ENCODE peak calls at places on chromosome 5, in six cellular contexts. I is heart right ventricle, K is amniotic epithelial cell, Q is AG08396, C is tibial nerve, Y is RCC 7860. N is an unnamed sample.

GRCh38 chr5:143409972-143410371 is 6.5 kb upstream of the NR3C1 start:
- DNase-seq in I (no peak), K (peak; percentile 83), Q (no peak), C (no peak), Y (no peak), N (no peak)

GRCh38 chr5:161547573-161548471 is 1.3 kb upstream of the GABRB2 start:
- DNase-seq in I (no peak), K (no peak), Q (peak; percentile 8), C (no peak), Y (no peak), N (no peak)

GRCh38 chr5:145483211-145483610 is 351.9 kb downstream of the PRELID2 start:
- DNase-seq in I (no peak), K (no peak), Q (peak; percentile 29), C (no peak), Y (peak; percentile 41), N (peak; percentile 53)

GRCh38 chr5:13591621-13592020 is 352.9 kb downstream of the DNAH5 start:
- DNase-seq in I (no peak), K (peak; percentile 86), Q (peak; percentile 47), C (no peak), Y (peak; percentile 99), N (peak; percentile 48)

GRCh38 chr5:122774861-122775712 is at the start of gene SNX2:
- DNase-seq in I (peak; percentile 97), K (peak; percentile 69), Q (peak; percentile 93), C (peak; percentile 94), Y (peak; percentile 48), N (no peak)

GRCh38 chr5:140214831-140215230 is 39.8 kb downstream of the CYSTM1 start:
- DNase-seq in I (no peak), K (peak; percentile 90), Q (peak; percentile 50), C (no peak), Y (peak; percentile 71), N (peak; percentile 69)

GRCh38 chr5:175288048-175288621 is 155.8 kb downstream of the DRD1 start:
- DNase-seq in I (no peak), K (peak; percentile 1), Q (peak; percentile 45), C (no peak), Y (peak; percentile 97), N (peak; percentile 56)

GRCh38 chr5:107669543-107670027 is 1.2 kb downstream of the EFNA5 start:
- DNase-seq in I (peak; percentile 49), K (peak; percentile 71), Q (peak; percentile 13), C (no peak), Y (peak; percentile 23), N (no peak)

GRCh38 chr5:132101385-132101880 is 27.8 kb downstream of the CSF2 start:
- DNase-seq in I (no peak), K (no peak), Q (no peak), C (no peak), Y (no peak), N (no peak)

GRCh38 chr5:177495243-177496060 is 2.0 kb downstream of the PDLIM7 start:
- DNase-seq in I (peak; percentile 63), K (peak; percentile 96), Q (peak; percentile 87), C (no peak), Y (peak; percentile 94), N (peak; percentile 77)

GRCh38 chr5:149957855-149958254 is 2.7 kb upstream of the SLC26A2 start:
- DNase-seq in I (no peak), K (no peak), Q (no peak), C (no peak), Y (peak; percentile 99), N (peak; percentile 91)

GRCh38 chr5:147418613-147419012 is 91.3 kb downstream of the DPYSL3 start:
- DNase-seq in I (no peak), K (no peak), Q (no peak), C (no peak), Y (no peak), N (no peak)

GRCh38 chr5:103369125-103370120 is 110.9 kb downstream of the MACIR start:
- DNase-seq in I (no peak), K (no peak), Q (no peak), C (no peak), Y (no peak), N (no peak)

GRCh38 chr5:1318659-1319251 is 23.9 kb upstream of the TERT start:
- DNase-seq in I (no peak), K (no peak), Q (no peak), C (no peak), Y (no peak), N (no peak)

GRCh38 chr5:146767534-146767933 is 111.0 kb downstream of the PPP2R2B start:
- DNase-seq in I (no peak), K (no peak), Q (no peak), C (no peak), Y (no peak), N (no peak)

GRCh38 chr5:32436553-32437262 is 7.8 kb downstream of the ZFR start:
- DNase-seq in I (no peak), K (no peak), Q (no peak), C (no peak), Y (no peak), N (no peak)

GRCh38 chr5:17206021-17206420 is 11.4 kb upstream of the BASP1 start:
- DNase-seq in I (no peak), K (no peak), Q (no peak), C (no peak), Y (no peak), N (no peak)

GRCh38 chr5:93164690-93165089 is 416.3 kb downstream of the NR2F1-AS1 start:
- DNase-seq in I (no peak), K (peak; percentile 89), Q (peak; percentile 56), C (no peak), Y (peak; percentile 30), N (peak; percentile 61)

GRCh38 chr5:132759114-132760042 is 12.2 kb downstream of the CCNI2 start:
- DNase-seq in I (no peak), K (no peak), Q (no peak), C (no peak), Y (no peak), N (no peak)

GRCh38 chr5:36763454-36763853 is 113.1 kb upstream of the NIPBL start:
- DNase-seq in I (no peak), K (no peak), Q (no peak), C (no peak), Y (no peak), N (no peak)

GRCh38 chr5:173626501-173626812 is 10.0 kb upstream of the BOD1 start:
- DNase-seq in I (no peak), K (no peak), Q (no peak), C (no peak), Y (no peak), N (no peak)

GRCh38 chr5:29161399-29161798 is 2032.1 kb upstream of the CDH6 start:
- DNase-seq in I (no peak), K (no peak), Q (no peak), C (no peak), Y (no peak), N (no peak)

GRCh38 chr5:152051499-152052454 is 127.1 kb upstream of the GLRA1 start:
- DNase-seq in I (no peak), K (no peak), Q (no peak), C (no peak), Y (no peak), N (no peak)

GRCh38 chr5:161544350-161544765 is 2.2 kb downstream of the GABRB2 start:
- DNase-seq in I (no peak), K (peak; percentile 37), Q (peak; percentile 55), C (no peak), Y (no peak), N (no peak)

GRCh38 chr5:54988218-54988617 is 2.8 kb upstream of the ESM1 start:
- DNase-seq in I (no peak), K (no peak), Q (no peak), C (no peak), Y (no peak), N (no peak)

GRCh38 chr5:16552666-16553343 is 64.0 kb downstream of the RETREG1 start:
- DNase-seq in I (peak; percentile 74), K (peak; percentile 50), Q (peak; percentile 69), C (peak; percentile 57), Y (peak; percentile 62), N (no peak)

GRCh38 chr5:80928073-80928472 is 32.1 kb upstream of the RASGRF2 start:
- DNase-seq in I (no peak), K (no peak), Q (no peak), C (no peak), Y (no peak), N (no peak)

GRCh38 chr5:108681079-108681921 is 66.4 kb upstream of the FER start:
- DNase-seq in I (no peak), K (peak; percentile 76), Q (peak; percentile 54), C (no peak), Y (peak; percentile 55), N (peak; percentile 26)

GRCh38 chr5:54742417-54742889 is 224.9 kb downstream of the SNX18 start:
- DNase-seq in I (no peak), K (peak; percentile 64), Q (no peak), C (no peak), Y (no peak), N (peak; percentile 10)

GRCh38 chr5:54146906-54147305 is 163.5 kb downstream of the ARL15 start:
- DNase-seq in I (no peak), K (no peak), Q (no peak), C (no peak), Y (no peak), N (no peak)

GRCh38 chr5:112390327-112390726 is 28.8 kb downstream of the EPB41L4A start:
- DNase-seq in I (no peak), K (no peak), Q (no peak), C (no peak), Y (no peak), N (no peak)

GRCh38 chr5:179793470-179794139 is at the start of gene LTC4S:
- DNase-seq in I (peak; percentile 84), K (no peak), Q (peak; percentile 68), C (no peak), Y (peak; percentile 42), N (no peak)

GRCh38 chr5:179930788-179931473 is 23.2 kb upstream of the TBC1D9B start:
- DNase-seq in I (no peak), K (no peak), Q (no peak), C (no peak), Y (peak; percentile 1), N (no peak)

GRCh38 chr5:73201547-73202513 is 28.8 kb downstream of the TMEM174 start:
- DNase-seq in I (peak; percentile 65), K (peak; percentile 67), Q (peak; percentile 83), C (peak; percentile 46), Y (peak; percentile 43), N (no peak)

GRCh38 chr5:172791291-172791690 is 20.3 kb upstream of the DUSP1 start:
- DNase-seq in I (no peak), K (no peak), Q (no peak), C (no peak), Y (no peak), N (no peak)

GRCh38 chr5:92887254-92887653 is 693.8 kb downstream of the NR2F1-AS1 start:
- DNase-seq in I (no peak), K (no peak), Q (no peak), C (no peak), Y (no peak), N (no peak)

GRCh38 chr5:173940269-173940668 is 48.7 kb upstream of the C5orf47 start:
- DNase-seq in I (no peak), K (peak; percentile 62), Q (no peak), C (no peak), Y (no peak), N (no peak)

GRCh38 chr5:92641031-92641962 is 939.7 kb downstream of the NR2F1-AS1 start:
- DNase-seq in I (no peak), K (peak; percentile 65), Q (peak; percentile 27), C (no peak), Y (peak; percentile 14), N (peak; percentile 44)

GRCh38 chr5:142012792-142013388 is at the start of gene GNPDA1:
- DNase-seq in I (peak; percentile 83), K (peak; percentile 60), Q (peak; percentile 96), C (peak; percentile 66), Y (peak; percentile 61), N (peak; percentile 51)